ENCODE peak calls at places on chromosomes 2 and 18, in seven cellular contexts. One of them, this sample, is unnamed.

GRCh38 chr18:74259332-74259731 is 32.4 kb downstream of the CYB5A start:
- DNase-seq in HCT116: no peak
- DNase-seq in Panc1: no peak
- DNase-seq in H1: no peak
- DNase-seq in K562: no peak
- DNase-seq in GM12878: no peak
- DNase-seq in SK-N-SH: no peak
- DNase-seq in this sample: no peak

GRCh38 chr2:231371430-231372054 is 24.0 kb upstream of the B3GNT7 start:
- DNase-seq in HCT116: no peak
- DNase-seq in Panc1: no peak
- DNase-seq in H1: no peak
- DNase-seq in K562: no peak
- DNase-seq in GM12878: no peak
- DNase-seq in SK-N-SH: no peak
- DNase-seq in this sample: no peak

GRCh38 chr2:101036562-101036961 is 34.5 kb downstream of the RPL31 start:
- DNase-seq in HCT116: no peak
- DNase-seq in Panc1: no peak
- DNase-seq in H1: no peak
- DNase-seq in K562: peak
- DNase-seq in GM12878: no peak
- DNase-seq in SK-N-SH: peak
- DNase-seq in this sample: peak

GRCh38 chr2:158795110-158795924 is at the start of gene DAPL1:
- DNase-seq in HCT116: no peak
- DNase-seq in Panc1: no peak
- DNase-seq in H1: no peak
- DNase-seq in K562: no peak
- DNase-seq in GM12878: no peak
- DNase-seq in SK-N-SH: peak
- DNase-seq in this sample: no peak

GRCh38 chr2:99066602-99067001 is 74.9 kb upstream of the C2orf15 start:
- DNase-seq in HCT116: peak
- DNase-seq in Panc1: no peak
- DNase-seq in H1: no peak
- DNase-seq in K562: no peak
- DNase-seq in GM12878: peak
- DNase-seq in SK-N-SH: peak
- DNase-seq in this sample: peak

GRCh38 chr2:6773007-6773693 is 92.6 kb downstream of the CMPK2 start:
- DNase-seq in HCT116: peak
- DNase-seq in Panc1: peak
- DNase-seq in H1: peak
- DNase-seq in K562: peak
- DNase-seq in GM12878: no peak
- DNase-seq in SK-N-SH: peak
- DNase-seq in this sample: peak

GRCh38 chr2:174553811-174554493 is 43.7 kb downstream of the WIPF1 start:
- DNase-seq in HCT116: no peak
- DNase-seq in Panc1: no peak
- DNase-seq in H1: no peak
- DNase-seq in K562: no peak
- DNase-seq in GM12878: no peak
- DNase-seq in SK-N-SH: no peak
- DNase-seq in this sample: no peak

GRCh38 chr2:23400703-23401102 is 15.7 kb downstream of the KLHL29 start:
- DNase-seq in HCT116: no peak
- DNase-seq in Panc1: no peak
- DNase-seq in H1: no peak
- DNase-seq in K562: no peak
- DNase-seq in GM12878: no peak
- DNase-seq in SK-N-SH: no peak
- DNase-seq in this sample: no peak

GRCh38 chr18:21897811-21898210 is 157.2 kb downstream of the MIB1 start:
- DNase-seq in HCT116: peak
- DNase-seq in Panc1: peak
- DNase-seq in H1: peak
- DNase-seq in K562: peak
- DNase-seq in GM12878: no peak
- DNase-seq in SK-N-SH: peak
- DNase-seq in this sample: peak

GRCh38 chr2:6934329-6934728 is 17.1 kb downstream of the RNF144A start:
- DNase-seq in HCT116: no peak
- DNase-seq in Panc1: no peak
- DNase-seq in H1: no peak
- DNase-seq in K562: no peak
- DNase-seq in GM12878: no peak
- DNase-seq in SK-N-SH: no peak
- DNase-seq in this sample: no peak

GRCh38 chr2:215435809-215436704 is at the start of gene FN1:
- DNase-seq in HCT116: peak
- DNase-seq in Panc1: no peak
- DNase-seq in H1: peak
- DNase-seq in K562: peak
- DNase-seq in GM12878: no peak
- DNase-seq in SK-N-SH: peak
- DNase-seq in this sample: peak

GRCh38 chr2:70785137-70785911 is 5.1 kb downstream of the FIGLA start:
- DNase-seq in HCT116: peak
- DNase-seq in Panc1: no peak
- DNase-seq in H1: no peak
- DNase-seq in K562: peak
- DNase-seq in GM12878: no peak
- DNase-seq in SK-N-SH: peak
- DNase-seq in this sample: peak

GRCh38 chr2:90069290-90069894 is 1377.9 kb downstream of the RPIA start:
- DNase-seq in HCT116: no peak
- DNase-seq in Panc1: peak
- DNase-seq in H1: peak
- DNase-seq in K562: peak
- DNase-seq in GM12878: no peak
- DNase-seq in SK-N-SH: peak
- DNase-seq in this sample: peak

GRCh38 chr18:8469793-8470192 is 139.4 kb upstream of the RAB12 start:
- DNase-seq in HCT116: no peak
- DNase-seq in Panc1: no peak
- DNase-seq in H1: no peak
- DNase-seq in K562: no peak
- DNase-seq in GM12878: no peak
- DNase-seq in SK-N-SH: no peak
- DNase-seq in this sample: no peak

GRCh38 chr2:113202305-113203216 is 28.8 kb downstream of the PSD4 start:
- DNase-seq in HCT116: no peak
- DNase-seq in Panc1: no peak
- DNase-seq in H1: no peak
- DNase-seq in K562: no peak
- DNase-seq in GM12878: no peak
- DNase-seq in SK-N-SH: no peak
- DNase-seq in this sample: no peak

GRCh38 chr2:173943139-173943538 is 22.0 kb downstream of the SP3 start:
- DNase-seq in HCT116: no peak
- DNase-seq in Panc1: no peak
- DNase-seq in H1: no peak
- DNase-seq in K562: no peak
- DNase-seq in GM12878: no peak
- DNase-seq in SK-N-SH: no peak
- DNase-seq in this sample: no peak

GRCh38 chr2:41703123-41703522 is 344.7 kb upstream of the PKDCC start:
- DNase-seq in HCT116: no peak
- DNase-seq in Panc1: no peak
- DNase-seq in H1: no peak
- DNase-seq in K562: no peak
- DNase-seq in GM12878: no peak
- DNase-seq in SK-N-SH: no peak
- DNase-seq in this sample: no peak

GRCh38 chr2:114661926-114662670 is 219.7 kb downstream of the DPP10 start:
- DNase-seq in HCT116: no peak
- DNase-seq in Panc1: no peak
- DNase-seq in H1: no peak
- DNase-seq in K562: no peak
- DNase-seq in GM12878: no peak
- DNase-seq in SK-N-SH: peak
- DNase-seq in this sample: no peak

GRCh38 chr2:149068996-149069888 is 30.7 kb downstream of the LYPD6B start:
- DNase-seq in HCT116: no peak
- DNase-seq in Panc1: no peak
- DNase-seq in H1: no peak
- DNase-seq in K562: no peak
- DNase-seq in GM12878: no peak
- DNase-seq in SK-N-SH: no peak
- DNase-seq in this sample: no peak

GRCh38 chr18:53324353-53324752 is 900.1 kb downstream of the MBD2 start:
- DNase-seq in HCT116: no peak
- DNase-seq in Panc1: no peak
- DNase-seq in H1: no peak
- DNase-seq in K562: no peak
- DNase-seq in GM12878: no peak
- DNase-seq in SK-N-SH: no peak
- DNase-seq in this sample: no peak

GRCh38 chr2:180004731-180005130 is 2.4 kb downstream of the CWC22 start:
- DNase-seq in HCT116: no peak
- DNase-seq in Panc1: no peak
- DNase-seq in H1: no peak
- DNase-seq in K562: no peak
- DNase-seq in GM12878: no peak
- DNase-seq in SK-N-SH: no peak
- DNase-seq in this sample: no peak

GRCh38 chr2:129877795-129878775 is 101.4 kb upstream of the RAB6C start:
- DNase-seq in HCT116: no peak
- DNase-seq in Panc1: no peak
- DNase-seq in H1: no peak
- DNase-seq in K562: no peak
- DNase-seq in GM12878: no peak
- DNase-seq in SK-N-SH: no peak
- DNase-seq in this sample: no peak
- TF ChIP-seq SIN3A in HCT116: no peak
- TF ChIP-seq SIN3A in Panc1: no peak
- TF ChIP-seq SIN3A in H1: no peak
- TF ChIP-seq SIN3A in K562: no peak
- TF ChIP-seq SIN3A in GM12878: no peak
- TF ChIP-seq SIN3A in SK-N-SH: no peak
- TF ChIP-seq SIN3A in this sample: no peak

GRCh38 chr2:201930831-201931230 is 102.8 kb upstream of the FZD7 start:
- DNase-seq in HCT116: no peak
- DNase-seq in Panc1: no peak
- DNase-seq in H1: no peak
- DNase-seq in K562: no peak
- DNase-seq in GM12878: no peak
- DNase-seq in SK-N-SH: no peak
- DNase-seq in this sample: no peak

GRCh38 chr2:201928363-201928762 is 105.3 kb upstream of the FZD7 start:
- DNase-seq in HCT116: no peak
- DNase-seq in Panc1: no peak
- DNase-seq in H1: no peak
- DNase-seq in K562: no peak
- DNase-seq in GM12878: no peak
- DNase-seq in SK-N-SH: no peak
- DNase-seq in this sample: no peak

GRCh38 chr2:201930043-201930442 is 103.6 kb upstream of the FZD7 start:
- DNase-seq in HCT116: no peak
- DNase-seq in Panc1: no peak
- DNase-seq in H1: no peak
- DNase-seq in K562: no peak
- DNase-seq in GM12878: no peak
- DNase-seq in SK-N-SH: no peak
- DNase-seq in this sample: no peak

GRCh38 chr2:201931475-201931874 is 102.2 kb upstream of the FZD7 start:
- DNase-seq in HCT116: no peak
- DNase-seq in Panc1: no peak
- DNase-seq in H1: no peak
- DNase-seq in K562: no peak
- DNase-seq in GM12878: no peak
- DNase-seq in SK-N-SH: no peak
- DNase-seq in this sample: no peak

DNA sequence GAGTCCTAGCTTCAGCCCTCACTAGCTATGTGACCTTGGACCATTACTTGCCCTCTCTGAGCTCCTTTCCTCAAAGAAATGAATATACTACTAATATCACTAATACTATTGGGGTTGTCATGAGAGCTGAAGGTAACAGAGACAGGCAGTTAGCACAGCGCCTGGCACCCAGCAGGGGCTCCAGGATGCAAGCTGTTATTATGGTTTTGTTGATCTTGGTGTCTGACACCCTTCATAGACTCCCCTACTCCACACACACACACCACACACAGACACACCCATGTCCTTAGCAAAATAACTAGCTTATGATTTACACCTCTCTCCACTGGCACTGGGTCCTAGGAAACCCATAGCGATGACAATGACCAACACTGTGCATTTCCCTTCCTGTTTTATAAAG is 104.0 kb upstream of the FZD7 start:
- DNase-seq in HCT116: no peak
- DNase-seq in Panc1: no peak
- DNase-seq in H1: no peak
- DNase-seq in K562: no peak
- DNase-seq in GM12878: no peak
- DNase-seq in SK-N-SH: no peak
- DNase-seq in this sample: no peak
- TF ChIP-seq SIN3A in HCT116: no peak
- TF ChIP-seq SIN3A in Panc1: no peak
- TF ChIP-seq SIN3A in H1: no peak
- TF ChIP-seq SIN3A in K562: no peak
- TF ChIP-seq SIN3A in GM12878: no peak
- TF ChIP-seq SIN3A in SK-N-SH: no peak
- TF ChIP-seq SIN3A in this sample: no peak

GRCh38 chr2:210445116-210445707 is 31.3 kb downstream of the LANCL1 start:
- DNase-seq in HCT116: peak
- DNase-seq in Panc1: no peak
- DNase-seq in H1: no peak
- DNase-seq in K562: peak
- DNase-seq in GM12878: no peak
- DNase-seq in SK-N-SH: peak
- DNase-seq in this sample: peak
- TF ChIP-seq SIN3A in HCT116: no peak
- TF ChIP-seq SIN3A in Panc1: no peak
- TF ChIP-seq SIN3A in H1: no peak
- TF ChIP-seq SIN3A in K562: no peak
- TF ChIP-seq SIN3A in GM12878: no peak
- TF ChIP-seq SIN3A in SK-N-SH: no peak
- TF ChIP-seq SIN3A in this sample: no peak

DNA sequence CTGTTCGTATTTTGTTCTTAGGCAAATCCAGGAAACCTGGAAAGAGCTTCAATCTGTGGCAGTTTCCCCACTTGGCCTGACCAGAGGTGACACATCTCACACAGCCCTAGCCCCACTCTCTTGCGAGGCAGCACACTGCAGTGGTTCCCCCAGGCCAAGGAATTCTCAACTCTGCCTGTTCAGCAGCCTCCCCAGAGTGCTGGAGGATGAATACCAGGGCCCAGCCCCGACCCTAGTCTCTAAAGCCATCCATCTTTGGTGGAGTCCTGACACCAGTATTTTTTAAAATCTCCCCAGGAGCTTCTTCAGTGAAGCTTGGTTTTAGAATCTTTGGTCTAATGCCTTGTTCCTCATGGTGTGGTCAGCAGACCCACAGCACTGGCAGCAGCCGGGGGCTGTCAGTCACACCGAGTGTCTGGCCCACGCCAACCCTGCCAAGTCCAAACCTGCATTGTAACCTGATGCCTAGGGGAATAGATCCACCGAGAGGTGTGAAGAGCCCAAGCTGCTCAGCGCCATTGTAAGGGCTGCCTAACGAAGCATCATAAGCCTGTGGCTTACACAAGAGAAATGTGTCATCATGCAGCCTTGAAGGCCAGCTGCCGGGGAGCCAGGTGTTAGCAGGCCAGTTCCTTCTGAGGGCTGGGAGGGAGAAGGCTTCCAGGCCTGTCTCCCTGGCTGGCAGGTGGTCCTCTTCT is 428.7 kb upstream of the ID2 start:
- DNase-seq in HCT116: no peak
- DNase-seq in Panc1: no peak
- DNase-seq in H1: no peak
- DNase-seq in K562: no peak
- DNase-seq in GM12878: peak
- DNase-seq in SK-N-SH: no peak
- DNase-seq in this sample: no peak
- TF ChIP-seq SIN3A in HCT116: no peak
- TF ChIP-seq SIN3A in Panc1: no peak
- TF ChIP-seq SIN3A in H1: no peak
- TF ChIP-seq SIN3A in K562: no peak
- TF ChIP-seq SIN3A in GM12878: no peak
- TF ChIP-seq SIN3A in SK-N-SH: no peak
- TF ChIP-seq SIN3A in this sample: no peak